ENCODE peak calls at places on chromosome 19, in nine cellular contexts. J is GM13976; I is stimulated activated CD4-positive, alpha-beta T cell treated with anti-CD3 and anti-CD28 coated beads, TNF-alpha, amount 100 ng/mL, for 4 hours; P is PC-3; S is mesendoderm; R is psoas muscle; X is stimulated activated CD8-positive, alpha-beta memory T cell treated with anti-CD3 and anti-CD28 coated beads, Interleukin-7, amount 100 ng/mL, for 1 hour; A is H54; F is anterior cingulate cortex. L is an unnamed sample.

GRCh38 chr19:10224337-10224736 is 6.8 kb downstream of the S1PR2 start:
- DNase-seq in F (no peak), X (no peak), A (no peak), P (no peak), R (no peak), J (no peak), S (no peak), I (no peak), L (no peak)

GRCh38 chr19:535017-535835 is 3.7 kb downstream of the CDC34 start:
- DNase-seq in I (no peak), R (no peak), F (no peak), X (no peak), J (peak; percentile 49), A (no peak), P (peak; percentile 42), S (no peak), L (peak; percentile 67)

GRCh38 chr19:4328243-4328990 is 10.2 kb downstream of the STAP2 start:
- DNase-seq in J (peak; percentile 100), I (peak; percentile 99), P (no peak), X (peak; percentile 98), R (peak; percentile 88), S (peak; percentile 97), F (peak; percentile 93), A (peak; percentile 88), L (peak; percentile 82)

GRCh38 chr19:22797040-22797439 is 13.1 kb upstream of the ZNF99 start:
- DNase-seq in X (no peak), S (no peak), I (no peak), A (no peak), F (no peak), R (no peak), J (no peak), P (no peak), L (no peak)

GRCh38 chr19:5948697-5949564 is 29.0 kb downstream of the RANBP3 start:
- DNase-seq in S (no peak), R (no peak), F (no peak), A (no peak), I (no peak), J (no peak), P (no peak), X (no peak), L (no peak)

GRCh38 chr19:6071103-6071485 is 39.2 kb downstream of the RFX2 start:
- DNase-seq in I (no peak), A (no peak), J (peak; percentile 9), R (no peak), S (no peak), P (peak; percentile 15), F (no peak), X (no peak), L (no peak)

GRCh38 chr19:1587872-1588271 is 4.8 kb downstream of the MBD3 start:
- DNase-seq in I (no peak), R (no peak), F (no peak), A (no peak), P (no peak), J (no peak), X (no peak), S (no peak), L (no peak)

GRCh38 chr19:35379992-35380391 is 9.1 kb downstream of the GPR42 start:
- DNase-seq in R (no peak), J (no peak), X (no peak), S (no peak), P (no peak), I (no peak), A (no peak), F (no peak), L (no peak)

GRCh38 chr19:14558370-14559066 is 13.3 kb downstream of the NDUFB7 start:
- DNase-seq in X (no peak), S (no peak), A (no peak), J (no peak), P (no peak), F (no peak), I (no peak), R (peak; percentile 30), L (no peak)

GRCh38 chr19:14507704-14508246 is 10.4 kb downstream of the DNAJB1 start:
- DNase-seq in R (no peak), J (no peak), P (peak; percentile 97), X (no peak), I (no peak), A (no peak), S (no peak), F (no peak), L (peak; percentile 83)

GRCh38 chr19:17938092-17938845 is 5.5 kb downstream of the CCDC124 start:
- DNase-seq in J (peak; percentile 91), S (peak; percentile 74), A (peak; percentile 93), P (peak; percentile 94), F (peak; percentile 49), X (peak; percentile 73), I (peak; percentile 56), R (peak; percentile 80), L (peak; percentile 90)

GRCh38 chr19:40284251-40284500 is 969 bp downstream of the AKT2 start:
- DNase-seq in I (no peak), S (no peak), P (no peak), A (no peak), X (no peak), R (no peak), J (no peak), F (no peak), L (no peak)

GRCh38 chr19:50768289-50768688 is 2.0 kb upstream of the GPR32 start:
- DNase-seq in R (no peak), X (no peak), S (no peak), P (no peak), F (no peak), I (no peak), A (no peak), J (no peak), L (no peak)

GRCh38 chr19:3556423-3556977 is 886 bp downstream of the MFSD12 start:
- DNase-seq in I (no peak), J (no peak), P (no peak), A (no peak), F (no peak), R (no peak), X (no peak), S (no peak), L (no peak)

GRCh38 chr19:14957464-14957863 is 16.2 kb downstream of the OR7C2 start:
- DNase-seq in I (no peak), R (no peak), P (no peak), S (no peak), F (no peak), J (no peak), X (no peak), A (no peak), L (no peak)

GRCh38 chr19:56170261-56170660 is 5.5 kb upstream of the GALP start:
- DNase-seq in X (no peak), S (no peak), R (peak; percentile 32), P (peak; percentile 94), A (peak; percentile 99), I (no peak), J (no peak), F (no peak), L (peak; percentile 89)

GRCh38 chr19:17950310-17951150 is 16.4 kb upstream of the KCNN1 start:
- DNase-seq in F (no peak), S (no peak), X (no peak), R (no peak), I (no peak), A (peak; percentile 26), J (no peak), P (no peak), L (no peak)

GRCh38 chr19:46967578-46968018 is 52.0 kb upstream of the NPAS1 start:
- DNase-seq in J (no peak), P (no peak), A (no peak), S (no peak), I (no peak), X (no peak), F (no peak), R (peak; percentile 71), L (peak; percentile 82)

GRCh38 chr19:16381756-16382401 is 57.3 kb downstream of the KLF2 start:
- DNase-seq in R (peak; percentile 94), P (no peak), A (no peak), F (peak; percentile 15), I (no peak), S (no peak), X (no peak), J (no peak), L (no peak)

GRCh38 chr19:2507109-2507508 is 31.2 kb downstream of the GADD45B start:
- DNase-seq in S (no peak), P (peak; percentile 89), F (no peak), J (no peak), R (no peak), X (no peak), I (no peak), A (no peak), L (no peak)